ENCODE peak calls at places on chromosomes 5 and 9, in seven cellular contexts. C, R, S, V, W, N and H are unnamed samples.
A peak's percentile ranks its signal among the peaks of the same experiment; 100 is the strongest.

GRCh38 chr9:5846501-5846921 is 13.6 kb upstream of the ERMP1 start:
- DNase-seq in S (no peak), V (no peak), C (no peak), W (peak; percentile 63), N (no peak), R (no peak), H (no peak)

GRCh38 chr9:69420611-69421270 is 95.7 kb downstream of the ENTREP1 start:
- DNase-seq in W (no peak), R (no peak), V (no peak), N (no peak), C (no peak), S (no peak), H (no peak)

GRCh38 chr5:14413331-14413750 is 168.3 kb upstream of the OTULINL start:
- DNase-seq in S (no peak), N (no peak), V (no peak), W (no peak), R (peak; percentile 35), C (no peak), H (no peak)

GRCh38 chr5:93294996-93295395 is 286.0 kb downstream of the NR2F1-AS1 start:
- DNase-seq in N (no peak), R (no peak), V (no peak), S (no peak), W (no peak), C (no peak), H (no peak)

GRCh38 chr5:98700730-98701129 is 72.7 kb upstream of the RGMB start:
- DNase-seq in S (no peak), R (no peak), C (no peak), N (peak; percentile 4), V (no peak), W (peak; percentile 16), H (no peak)

GRCh38 chr9:117458066-117458465 is 43.2 kb upstream of the ASTN2 start:
- DNase-seq in S (no peak), C (no peak), N (no peak), V (no peak), W (no peak), R (no peak), H (no peak)

GRCh38 chr5:177005619-177006264 is 837 bp downstream of the UIMC1 start:
- DNase-seq in V (peak; percentile 44), W (peak; percentile 78), N (peak; percentile 70), S (peak; percentile 76), C (peak; percentile 79), R (peak; percentile 56), H (peak; percentile 15)

GRCh38 chr5:14869286-14870164 is 2.1 kb downstream of the ANKH start:
- DNase-seq in S (no peak), R (no peak), V (no peak), N (peak; percentile 12), C (no peak), W (no peak), H (no peak)

GRCh38 chr5:132770476-132771159 is 6.4 kb downstream of the SEPTIN8 start:
- DNase-seq in N (no peak), S (no peak), W (no peak), V (no peak), R (no peak), C (peak; percentile 68), H (no peak)

GRCh38 chr5:65791721-65792698 is 70.0 kb downstream of the NLN start:
- DNase-seq in R (no peak), V (no peak), W (no peak), N (no peak), S (no peak), C (no peak), H (no peak)

GRCh38 chr9:3884736-3885135 is 358.9 kb upstream of the RFX3 start:
- DNase-seq in V (no peak), W (no peak), C (no peak), N (no peak), R (no peak), S (no peak), H (no peak)